ENCODE peak calls at places on chromosomes 13 and 19, in eight cellular contexts. M is lung, I is heart right ventricle, T is AG04450, N is left lung, R is left ventricle myocardium inferior, F is cardiac muscle cell, U is mucosa of descending colon. W is an unnamed sample. For H3K9me3, the result is how much of the 10 kb centered on the place peaks cover.

GRCh38 chr13:29524176-29524575 is 71.3 kb downstream of the SLC7A1 start:
- DNase-seq in M (no peak), I (peak), T (no peak), N (no peak), R (peak), F (no peak), U (no peak), W (no peak)

GRCh38 chr13:20902438-20903163 is at the start of gene XPO4:
- DNase-seq in M (peak), I (peak), T (peak), N (peak), R (peak), F (peak), U (peak), W (peak)

GRCh38 chr13:66014757-66015156 is 1215.4 kb downstream of the PCDH9 start:
- DNase-seq in M (no peak), I (no peak), T (no peak), N (no peak), R (no peak), F (no peak), U (no peak), W (no peak)

GRCh38 chr13:100247937-100248336 is 159.0 kb downstream of the PCCA start:
- DNase-seq in M (no peak), I (no peak), T (no peak), N (no peak), R (no peak), F (no peak), U (no peak), W (no peak)

GRCh38 chr19:17415107-17415506 is 4.7 kb upstream of the MVB12A start:
- DNase-seq in M (no peak), I (no peak), T (no peak), N (no peak), R (no peak), F (peak), U (no peak), W (no peak)

GRCh38 chr19:38142176-38143035 is 81.6 kb downstream of the DPF1 start:
- DNase-seq in M (no peak), I (peak), T (no peak), N (peak), R (peak), F (peak), U (no peak), W (no peak)

GRCh38 chr13:98223741-98224140 is 46.7 kb upstream of the RNF113B start:
- DNase-seq in M (no peak), I (no peak), T (no peak), N (no peak), R (no peak), F (no peak), U (no peak), W (no peak)

GRCh38 chr13:114140131-114140908 is 7.9 kb upstream of the RASA3 start:
- DNase-seq in M (no peak), I (no peak), T (no peak), N (no peak), R (no peak), F (no peak), U (peak), W (no peak)

GRCh38 chr13:51070005-51070649 is 40.9 kb downstream of the C13orf42 start:
- DNase-seq in M (peak), I (peak), T (peak), N (peak), R (peak), F (peak), U (peak), W (no peak)

GRCh38 chr19:23527797-23528196 is 132.5 kb upstream of the ZNF91 start:
- DNase-seq in M (no peak), I (no peak), T (no peak), N (no peak), R (no peak), F (no peak), U (no peak), W (no peak)

DNA sequence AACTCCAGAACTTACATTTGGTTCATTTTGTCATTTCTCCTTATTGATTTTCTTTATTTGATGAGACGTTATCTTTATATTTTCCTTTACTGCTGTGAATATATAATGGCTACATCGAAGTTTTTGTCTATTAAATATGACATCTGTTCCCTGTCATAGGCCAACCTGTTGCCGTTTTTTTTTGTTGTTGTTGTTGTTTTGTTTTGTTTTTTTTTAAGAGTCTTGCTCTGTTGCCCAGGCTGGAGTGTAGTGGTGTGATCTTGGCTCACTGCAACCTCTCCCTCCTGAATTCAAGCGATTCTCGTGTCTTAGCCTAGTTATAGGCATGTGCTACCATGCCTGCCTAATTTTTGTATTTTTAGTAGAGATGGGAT is 29.4 kb downstream of the ZNF780B start:
- DNase-seq in M (no peak), I (no peak), T (no peak), N (no peak), R (no peak), F (no peak), U (no peak), W (no peak)
- H3K9me3 ChIP-seq in M (under half), I (half or more), T (under half), N (under half), R (half or more), F (under half), U (half or more), W (under half)

DNA sequence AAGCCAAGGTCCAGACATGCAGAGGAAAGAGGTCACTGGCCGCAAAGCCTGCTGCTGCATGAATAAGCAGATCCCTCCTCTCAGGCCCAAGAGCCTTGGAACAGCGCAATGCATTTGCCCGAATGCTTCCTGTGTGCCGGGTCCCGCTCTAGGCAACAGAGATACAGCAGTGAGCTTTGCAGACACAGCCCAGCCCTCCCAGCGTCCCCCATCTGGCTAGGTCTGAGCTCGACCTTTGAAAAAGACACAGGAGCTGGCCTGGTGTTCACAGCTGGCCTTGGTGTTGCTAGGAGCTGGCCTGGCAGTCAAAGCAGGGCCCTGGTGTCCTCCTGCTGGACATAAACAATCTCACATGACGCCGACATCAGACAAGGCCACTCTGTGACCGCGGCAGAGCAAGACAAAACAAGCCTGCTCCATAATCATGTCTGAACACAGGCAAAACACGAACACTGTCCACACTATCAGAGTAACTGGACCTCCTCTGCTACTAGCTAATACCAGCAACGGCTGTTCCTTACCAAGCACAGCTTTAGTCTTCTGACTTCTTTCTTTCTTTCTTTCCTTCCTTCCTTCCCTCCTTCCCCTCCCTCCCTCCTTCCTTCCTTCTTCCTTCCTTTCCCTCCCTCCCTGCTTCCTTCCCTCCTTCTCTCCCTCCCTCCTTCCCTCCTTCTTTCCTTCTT is 5.7 kb upstream of the PEX11G start:
- DNase-seq in M (no peak), I (peak), T (no peak), N (no peak), R (peak), F (no peak), U (no peak), W (no peak)
- TF ChIP-seq CTCF in M (no peak), I (no peak), T (no peak), N (no peak), R (peak), F (no peak), U (no peak), W (no peak)

GRCh38 chr19:27846944-27847343 is 1366.0 kb downstream of the UQCRFS1 start:
- DNase-seq in M (no peak), I (no peak), T (no peak), N (no peak), R (no peak), F (no peak), U (no peak), W (no peak)

GRCh38 chr19:27851002-27851481 is 1361.9 kb downstream of the UQCRFS1 start:
- DNase-seq in M (no peak), I (no peak), T (no peak), N (no peak), R (no peak), F (no peak), U (peak), W (no peak)

DNA sequence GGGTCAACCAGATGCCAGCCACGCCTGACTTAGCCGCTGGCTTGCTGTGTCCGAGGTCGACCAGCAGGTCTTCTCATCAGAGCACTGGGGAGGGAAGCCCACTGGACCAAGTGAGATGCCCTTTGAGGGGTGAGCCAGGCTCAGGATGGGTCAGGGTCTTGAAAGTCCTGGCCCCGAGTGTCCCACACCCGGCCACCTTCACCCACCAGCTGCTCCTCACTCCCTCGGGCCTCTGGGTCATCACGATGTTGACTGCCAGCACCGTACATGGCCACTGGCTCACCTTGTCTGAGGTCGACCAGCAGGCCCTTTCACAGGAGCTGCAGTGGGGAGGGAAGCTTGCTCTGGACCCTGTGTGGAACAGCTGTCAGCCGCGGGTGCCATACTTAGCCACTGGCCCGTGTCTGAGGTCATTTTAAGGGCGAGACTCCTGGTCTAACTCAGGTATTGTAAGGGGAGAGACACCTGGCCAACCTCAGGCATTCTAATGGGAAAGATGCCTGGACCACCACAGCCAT is 1361.3 kb downstream of the UQCRFS1 start:
- DNase-seq in M (no peak), I (no peak), T (no peak), N (no peak), R (no peak), F (no peak), U (no peak), W (no peak)
- H3K9me3 ChIP-seq in M (under half), I (half or more), T (under half), N (under half), R (under half), F (under half), U (half or more), W (half or more)

GRCh38 chr19:33286899-33287298 is 15.4 kb downstream of the CEBPA start:
- DNase-seq in M (no peak), I (no peak), T (no peak), N (no peak), R (no peak), F (no peak), U (peak), W (no peak)

GRCh38 chr19:33289261-33289660 is 13.1 kb downstream of the CEBPA start:
- DNase-seq in M (no peak), I (no peak), T (no peak), N (no peak), R (no peak), F (no peak), U (no peak), W (no peak)

GRCh38 chr19:33290082-33290815 is 12.1 kb downstream of the CEBPA start:
- DNase-seq in M (no peak), I (no peak), T (no peak), N (peak), R (no peak), F (no peak), U (peak), W (no peak)

GRCh38 chr19:33287438-33287837 is 14.9 kb downstream of the CEBPA start:
- DNase-seq in M (no peak), I (no peak), T (no peak), N (no peak), R (no peak), F (no peak), U (no peak), W (no peak)

DNA sequence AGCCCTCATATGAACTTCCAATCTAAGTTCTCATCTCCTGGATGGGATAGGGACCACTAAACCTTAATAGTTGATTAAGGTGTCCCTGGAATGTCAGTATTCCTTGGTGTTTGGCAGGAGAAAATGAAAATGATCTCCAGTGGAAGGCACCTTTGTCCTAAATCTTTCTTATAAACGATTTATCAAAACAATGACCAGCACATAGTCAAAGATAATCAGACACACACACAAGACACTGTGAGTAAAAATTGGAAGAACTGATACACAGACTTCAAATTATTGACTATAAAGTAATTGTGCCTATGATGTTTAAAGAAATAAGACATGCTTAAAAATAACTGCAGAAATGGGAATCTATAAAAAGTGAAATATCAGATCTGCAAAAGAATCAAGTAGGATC is 13.7 kb downstream of the CEBPA start:
- DNase-seq in M (no peak), I (no peak), T (no peak), N (no peak), R (no peak), F (no peak), U (no peak), W (no peak)
- TF ChIP-seq CTCF in M (no peak), I (no peak), T (no peak), N (no peak), R (no peak), F (no peak), U (no peak), W (no peak)